ENCODE peak calls at places on chromosomes 5 and 9, in five cellular contexts. G is HepG2, R is GM12878, K is H1, Y is K562. B is an unnamed sample.

GRCh38 chr9:61670616-61671015 is 480.8 kb downstream of the SPATA31A7 start:
- DNase-seq in G (no peak), R (no peak), K (no peak), Y (no peak), B (no peak)

GRCh38 chr5:322281-322941 is 897 bp downstream of the AHRR start:
- DNase-seq in G (no peak), R (no peak), K (no peak), Y (no peak), B (no peak)

GRCh38 chr9:89622933-89623861 is 18.4 kb downstream of the GADD45G start:
- DNase-seq in G (no peak), R (no peak), K (no peak), Y (no peak), B (no peak)

GRCh38 chr5:148910686-148911361 is 84.4 kb downstream of the ADRB2 start:
- DNase-seq in G (no peak), R (no peak), K (no peak), Y (no peak), B (no peak)

GRCh38 chr5:173926359-173926758 is 38.2 kb downstream of the CPEB4 start:
- DNase-seq in G (no peak), R (no peak), K (no peak), Y (no peak), B (no peak)

GRCh38 chr9:137486545-137487453 is 27.7 kb upstream of the NSMF start:
- DNase-seq in G (no peak), R (no peak), K (no peak), Y (no peak), B (peak; percentile 30)

GRCh38 chr9:77731930-77732329 is 83.8 kb upstream of the GNA14 start:
- DNase-seq in G (no peak), R (peak; percentile 42), K (no peak), Y (no peak), B (peak; percentile 21)

GRCh38 chr9:120080781-120081180 is 499.2 kb downstream of the CDK5RAP2 start:
- DNase-seq in G (no peak), R (no peak), K (no peak), Y (no peak), B (no peak)

GRCh38 chr5:140547508-140548299 is at the start of gene EIF4EBP3:
- DNase-seq in G (peak; percentile 94), R (peak; percentile 47), K (peak; percentile 91), Y (peak; percentile 86), B (peak; percentile 84)

GRCh38 chr9:123089040-123089439 is 55.6 kb downstream of the GPR21 start:
- DNase-seq in G (no peak), R (no peak), K (no peak), Y (no peak), B (no peak)

GRCh38 chr5:135553688-135554462 is 18.1 kb upstream of the NEUROG1 start:
- DNase-seq in G (peak; percentile 31), R (no peak), K (no peak), Y (peak; percentile 41), B (no peak)

GRCh38 chr5:181245427-181246275 is 1.9 kb upstream of the RACK1 start:
- DNase-seq in G (no peak), R (no peak), K (no peak), Y (no peak), B (peak; percentile 33)

GRCh38 chr9:119289740-119290139 is 79.5 kb downstream of the BRINP1 start:
- DNase-seq in G (peak; percentile 32), R (no peak), K (no peak), Y (peak; percentile 22), B (peak; percentile 47)

GRCh38 chr9:93665128-93665565 is 88.8 kb downstream of the PHF2 start:
- DNase-seq in G (no peak), R (no peak), K (no peak), Y (no peak), B (no peak)

GRCh38 chr5:132224721-132225120 is 2.9 kb downstream of the P4HA2 start:
- DNase-seq in G (no peak), R (no peak), K (no peak), Y (no peak), B (no peak)

GRCh38 chr9:111222757-111223156 is 107.3 kb downstream of the OR2K2 start:
- DNase-seq in G (no peak), R (no peak), K (no peak), Y (no peak), B (no peak)

GRCh38 chr9:15606667-15607472 is 54.0 kb downstream of the CCDC171 start:
- DNase-seq in G (peak; percentile 29), R (no peak), K (no peak), Y (peak; percentile 10), B (peak; percentile 37)

GRCh38 chr5:153809181-153809580 is 229.5 kb downstream of the FAM114A2 start:
- DNase-seq in G (no peak), R (no peak), K (no peak), Y (no peak), B (no peak)

GRCh38 chr5:153818626-153819025 is 220.1 kb downstream of the FAM114A2 start:
- DNase-seq in G (no peak), R (no peak), K (no peak), Y (no peak), B (no peak)

GRCh38 chr5:153816870-153817269 is 221.8 kb downstream of the FAM114A2 start:
- DNase-seq in G (no peak), R (no peak), K (no peak), Y (no peak), B (no peak)

DNA sequence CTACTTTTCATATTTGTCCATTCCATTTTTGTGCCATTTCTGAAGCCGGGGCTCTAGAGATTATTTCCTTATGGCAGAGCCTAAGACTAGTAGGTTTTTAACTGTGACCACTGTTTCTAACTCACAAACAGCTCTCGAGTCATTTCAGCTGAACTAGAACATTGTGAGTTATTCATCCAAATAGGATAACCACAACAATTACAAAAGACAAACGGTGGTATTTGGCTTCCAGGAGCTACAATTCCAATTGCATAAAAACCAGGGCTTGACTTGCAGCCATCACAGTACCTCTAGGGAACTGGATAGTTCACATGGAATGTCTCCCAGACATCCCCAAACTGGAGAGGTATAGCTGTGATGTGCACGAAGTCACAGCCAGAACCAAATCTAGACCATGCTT is 224.8 kb downstream of the FAM114A2 start:
- DNase-seq in G (no peak), R (no peak), K (no peak), Y (no peak), B (no peak)
- TF ChIP-seq SIN3A in G (no peak), R (no peak), K (no peak), Y (no peak), B (no peak)

GRCh38 chr9:73807956-73808355 is 656.3 kb downstream of the ANXA1 start:
- DNase-seq in G (no peak), R (no peak), K (no peak), Y (no peak), B (no peak)
- TF ChIP-seq TAF1 in G (no peak), R (no peak), K (no peak), Y (no peak), B (no peak)

GRCh38 chr9:13568851-13569618 is 289.5 kb upstream of the MPDZ start:
- DNase-seq in G (no peak), R (no peak), K (no peak), Y (no peak), B (no peak)
- TF ChIP-seq SIN3A in G (no peak), R (no peak), K (no peak), Y (no peak), B (no peak)

GRCh38 chr5:38069360-38069759 is 189.0 kb upstream of the EGFLAM start:
- DNase-seq in G (peak; percentile 75), R (no peak), K (no peak), Y (no peak), B (no peak)
- TF ChIP-seq TAF1 in G (no peak), R (no peak), K (no peak), Y (no peak), B (no peak)

GRCh38 chr5:86030753-86031152 is 587.0 kb upstream of the COX7C start:
- DNase-seq in G (no peak), R (no peak), K (no peak), Y (no peak), B (no peak)
- TF ChIP-seq SIN3A in G (no peak), R (no peak), K (no peak), Y (no peak), B (no peak)

B was measured in SK-N-SH.